ENCODE peak calls at places on chromosomes 12 and 14, in four cellular contexts. G, L, J and Y are unnamed samples.

GRCh38 chr14:76772300-76773187 is 11.3 kb downstream of the VASH1 start:
- DNase-seq in G (no peak), J (no peak), L (no peak), Y (peak)

GRCh38 chr12:67453181-67453580 is 184.0 kb downstream of the CAND1 start:
- DNase-seq in L (no peak), G (no peak), J (no peak), Y (no peak)

GRCh38 chr12:3207858-3208257 is 130.7 kb downstream of the TSPAN9 start:
- DNase-seq in J (peak), G (peak), L (peak), Y (no peak)

GRCh38 chr12:104673294-104674062 is 216.7 kb downstream of the CHST11 start:
- DNase-seq in G (no peak), L (no peak), J (no peak), Y (peak)

GRCh38 chr12:13905795-13906194 is 75.6 kb downstream of the GRIN2B start:
- DNase-seq in G (no peak), L (no peak), J (no peak), Y (no peak)

GRCh38 chr12:110533607-110534006 is 31.5 kb downstream of the RAD9B start:
- DNase-seq in G (no peak), L (no peak), J (no peak), Y (no peak)

GRCh38 chr12:80257920-80258319 is 158.6 kb downstream of the OTOGL start:
- DNase-seq in G (no peak), L (no peak), J (no peak), Y (no peak)

GRCh38 chr12:15621140-15621539 is 168.0 kb downstream of the EPS8 start:
- DNase-seq in G (no peak), J (no peak), L (no peak), Y (no peak)

GRCh38 chr14:53368714-53369191 is 215.6 kb upstream of the DDHD1 start:
- DNase-seq in J (no peak), L (peak), G (no peak), Y (no peak)

GRCh38 chr12:59596232-59597143 is 659 bp downstream of the SLC16A7 start:
- DNase-seq in J (peak), L (peak), G (peak), Y (peak)

GRCh38 chr12:1807489-1807888 is 12.9 kb upstream of the LRTM2 start:
- DNase-seq in L (no peak), J (no peak), G (no peak), Y (no peak)

GRCh38 chr14:67166450-67166853 is 22.8 kb upstream of the GARIN2 start:
- DNase-seq in G (peak), J (peak), L (peak), Y (peak)

GRCh38 chr14:32722631-32723183 is 216.0 kb upstream of the NPAS3 start:
- DNase-seq in G (no peak), J (no peak), L (no peak), Y (no peak)

GRCh38 chr14:89425931-89426330 is 8.9 kb upstream of the FOXN3 start:
- DNase-seq in J (no peak), G (no peak), L (no peak), Y (no peak)

GRCh38 chr12:70920251-70920851 is at the start of gene PTPRR:
- DNase-seq in L (no peak), J (no peak), G (no peak), Y (peak)

GRCh38 chr12:118337194-118337838 is 35.4 kb downstream of the TAOK3 start:
- DNase-seq in G (no peak), L (peak), J (no peak), Y (no peak)

GRCh38 chr14:72544615-72545387 is 349.1 kb downstream of the DPF3 start:
- DNase-seq in J (no peak), G (no peak), L (no peak), Y (no peak)

GRCh38 chr14:72404998-72405397 is 472.8 kb downstream of the RGS6 start:
- DNase-seq in L (no peak), J (no peak), G (no peak), Y (no peak)

GRCh38 chr12:10018390-10018789 is 8.0 kb downstream of the CLEC12B start:
- DNase-seq in J (no peak), L (no peak), G (no peak), Y (no peak)

GRCh38 chr14:32202468-32202865 is 602 bp downstream of the RNU6-8 start:
- DNase-seq in L (peak), J (no peak), G (no peak), Y (peak)

GRCh38 chr12:131832393-131833231 is 4.4 kb downstream of the MMP17 start:
- DNase-seq in J (peak), L (peak), G (no peak), Y (peak)

GRCh38 chr12:23893611-23894010 is 55.9 kb downstream of the SOX5 start:
- DNase-seq in J (no peak), L (no peak), G (no peak), Y (no peak)

GRCh38 chr14:97178781-97179180 is 381.6 kb downstream of the VRK1 start:
- DNase-seq in G (no peak), J (no peak), L (no peak), Y (no peak)

GRCh38 chr14:104362761-104363605 is 216.6 kb upstream of the C14orf180 start:
- DNase-seq in L (no peak), J (no peak), G (no peak), Y (no peak)

GRCh38 chr14:76267322-76268012 is 108.5 kb upstream of the ESRRB start:
- DNase-seq in L (no peak), J (peak), G (no peak), Y (peak)

GRCh38 chr12:12748051-12748450 is 30.9 kb downstream of the CDKN1B start:
- DNase-seq in J (no peak), L (no peak), G (no peak), Y (no peak)

GRCh38 chr12:92987846-92988621 is 58.9 kb upstream of the EEA1 start:
- DNase-seq in G (peak), L (no peak), J (no peak), Y (no peak)

GRCh38 chr12:27682534-27682933 is 13.7 kb upstream of the REP15 start:
- DNase-seq in G (no peak), L (no peak), J (no peak), Y (no peak)

GRCh38 chr12:6074979-6075585 is 49.4 kb downstream of the VWF start:
- DNase-seq in L (no peak), G (no peak), J (no peak), Y (no peak)

GRCh38 chr12:1552978-1553471 is 41.4 kb downstream of the FBXL14 start:
- DNase-seq in L (no peak), J (no peak), G (no peak), Y (no peak)

GRCh38 chr14:91925727-91926121 is 21.8 kb downstream of the FBLN5 start:
- DNase-seq in L (no peak), G (no peak), J (no peak), Y (no peak)

GRCh38 chr12:6647083-6647604 is at the start of gene ACRBP:
- DNase-seq in J (peak), L (no peak), G (no peak), Y (peak)

GRCh38 chr12:58584885-58585284 is 335.4 kb downstream of the LRIG3 start:
- DNase-seq in G (no peak), L (no peak), J (no peak), Y (no peak)